ENCODE peak calls at places on chromosomes 7 and 10, in ten cellular contexts. Z is psoas muscle, L is ovary, P is transverse colon, A is A673, W is breast epithelium, D is left ventricle myocardium inferior, C is colonic mucosa, R is fibroblast of lung, G is Peyer's patch. O is an unnamed sample. For H3K4me1, the result is how much of the 10 kb centered on the place peaks cover.

GRCh38 chr10:126458453-126458852 is 70.2 kb upstream of the ADAM12 start:
- DNase-seq in Z (no peak), L (no peak), P (no peak), A (no peak), W (no peak), D (no peak), C (no peak), R (peak), G (no peak), O (no peak)

GRCh38 chr10:23951841-23952240 is 257.1 kb upstream of the KIAA1217 start:
- DNase-seq in Z (no peak), L (no peak), P (no peak), A (peak), W (no peak), D (no peak), C (no peak), R (no peak), G (no peak), O (no peak)

GRCh38 chr7:19030280-19030679 is 87.2 kb downstream of the TWIST1 start:
- DNase-seq in Z (no peak), L (no peak), P (no peak), A (no peak), W (no peak), D (no peak), C (no peak), R (no peak), G (no peak), O (no peak)

GRCh38 chr7:73622909-73623797 is 1.2 kb downstream of the MLXIPL start:
- DNase-seq in Z (peak), L (peak), P (peak), A (no peak), W (no peak), D (peak), C (peak), R (peak), G (peak), O (peak)

GRCh38 chr7:105461518-105461917 is 60.6 kb downstream of the PUS7 start:
- DNase-seq in Z (no peak), L (no peak), P (no peak), A (no peak), W (no peak), D (no peak), C (no peak), R (peak), G (no peak), O (no peak)

GRCh38 chr10:51257511-51258248 is 183.4 kb downstream of the PRKG1 start:
- DNase-seq in Z (no peak), L (no peak), P (no peak), A (no peak), W (no peak), D (no peak), C (no peak), R (no peak), G (no peak), O (no peak)

GRCh38 chr7:26603631-26604030 is 260.8 kb downstream of the SKAP2 start:
- DNase-seq in Z (no peak), L (no peak), P (no peak), A (no peak), W (no peak), D (no peak), C (no peak), R (no peak), G (no peak), O (no peak)

GRCh38 chr7:158530800-158531609 is 56.6 kb downstream of the PTPRN2 start:
- DNase-seq in Z (no peak), L (no peak), P (no peak), A (no peak), W (no peak), D (no peak), C (no peak), R (no peak), G (no peak), O (no peak)

GRCh38 chr7:31791881-31792280 is 104.9 kb downstream of the PPP1R17 start:
- DNase-seq in Z (no peak), L (no peak), P (no peak), A (no peak), W (no peak), D (no peak), C (no peak), R (peak), G (no peak), O (no peak)

GRCh38 chr7:102106625-102107024 is 180.0 kb upstream of the SH2B2 start:
- DNase-seq in Z (no peak), L (no peak), P (no peak), A (no peak), W (no peak), D (no peak), C (peak), R (no peak), G (no peak), O (no peak)

GRCh38 chr10:48491422-48492139 is 113.3 kb downstream of the ARHGAP22 start:
- DNase-seq in Z (no peak), L (no peak), P (no peak), A (no peak), W (no peak), D (no peak), C (peak), R (no peak), G (no peak), O (no peak)

GRCh38 chr7:128914566-128915151 is 4.2 kb upstream of the KCP start:
- DNase-seq in Z (no peak), L (no peak), P (no peak), A (no peak), W (peak), D (no peak), C (no peak), R (no peak), G (peak), O (no peak)

GRCh38 chr10:96982149-96982930 is 150.2 kb downstream of the LCOR start:
- DNase-seq in Z (no peak), L (no peak), P (no peak), A (no peak), W (no peak), D (no peak), C (no peak), R (no peak), G (no peak), O (no peak)

GRCh38 chr7:29350351-29350750 is 155.8 kb downstream of the CHN2 start:
- DNase-seq in Z (no peak), L (no peak), P (no peak), A (no peak), W (no peak), D (no peak), C (no peak), R (no peak), G (no peak), O (no peak)

GRCh38 chr10:59971915-59972314 is 65.6 kb upstream of the CCDC6 start:
- DNase-seq in Z (no peak), L (no peak), P (peak), A (no peak), W (no peak), D (no peak), C (peak), R (peak), G (peak), O (no peak)

GRCh38 chr7:127390817-127391590 is 1.5 kb downstream of the ZNF800 start:
- DNase-seq in Z (no peak), L (no peak), P (no peak), A (no peak), W (no peak), D (no peak), C (no peak), R (no peak), G (no peak), O (no peak)

GRCh38 chr7:111409714-111410422 is 152.4 kb downstream of the IMMP2L start:
- DNase-seq in Z (no peak), L (no peak), P (no peak), A (no peak), W (no peak), D (no peak), C (no peak), R (no peak), G (no peak), O (no peak)

GRCh38 chr10:131888186-131888604 is 12.6 kb upstream of the PPP2R2D start:
- DNase-seq in Z (no peak), L (no peak), P (no peak), A (no peak), W (no peak), D (no peak), C (no peak), R (no peak), G (no peak), O (no peak)

GRCh38 chr7:27176343-27176731 is 2.2 kb upstream of the HOXA10 start:
- DNase-seq in Z (no peak), L (peak), P (peak), A (no peak), W (no peak), D (peak), C (no peak), R (no peak), G (peak), O (no peak)

GRCh38 chr7:116857052-116857451 is 5.3 kb upstream of the CAPZA2 start:
- DNase-seq in Z (no peak), L (no peak), P (no peak), A (no peak), W (no peak), D (no peak), C (no peak), R (no peak), G (no peak), O (no peak)

GRCh38 chr10:119333146-119333792 is 125.9 kb downstream of the GRK5 start:
- DNase-seq in Z (no peak), L (no peak), P (no peak), A (peak), W (no peak), D (no peak), C (no peak), R (peak), G (no peak), O (no peak)

GRCh38 chr10:11553773-11554381 is 57.6 kb downstream of the USP6NL start:
- DNase-seq in Z (no peak), L (no peak), P (no peak), A (no peak), W (no peak), D (no peak), C (no peak), R (no peak), G (no peak), O (no peak)

GRCh38 chr10:11548065-11548762 is 63.2 kb downstream of the USP6NL start:
- DNase-seq in Z (no peak), L (no peak), P (no peak), A (no peak), W (no peak), D (no peak), C (no peak), R (no peak), G (no peak), O (no peak)

GRCh38 chr10:11548763-11549089 is 62.7 kb downstream of the USP6NL start:
- DNase-seq in Z (no peak), L (no peak), P (no peak), A (no peak), W (no peak), D (no peak), C (no peak), R (no peak), G (no peak), O (no peak)

GRCh38 chr10:11551915-11552602 is 59.4 kb downstream of the USP6NL start:
- DNase-seq in Z (no peak), L (no peak), P (no peak), A (peak), W (no peak), D (no peak), C (no peak), R (peak), G (no peak), O (no peak)

DNA sequence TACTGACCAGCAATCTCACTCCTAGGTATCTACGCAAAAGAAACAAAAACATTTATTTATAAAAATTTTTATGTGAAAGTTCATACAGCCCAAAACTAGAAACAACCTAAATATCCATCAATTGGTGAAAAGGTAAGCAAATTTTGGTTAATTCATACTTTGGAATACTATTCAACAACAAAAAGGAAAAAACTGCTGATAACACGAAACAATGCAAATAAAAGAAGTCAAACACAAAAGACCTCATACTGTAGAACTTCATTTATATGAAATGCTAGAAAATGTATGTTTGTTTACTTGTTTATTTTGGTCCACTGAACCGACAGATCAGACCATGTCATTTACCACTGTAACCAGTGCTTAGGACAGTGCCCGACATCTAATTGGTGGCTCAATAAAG is 60.3 kb downstream of the USP6NL start:
- DNase-seq in Z (no peak), L (no peak), P (no peak), A (no peak), W (no peak), D (no peak), C (no peak), R (no peak), G (no peak), O (no peak)
- H3K4me1 ChIP-seq in Z (under half), L (under half), P (under half), A (half or more), W (under half), D (under half), C (under half), R (under half), G (under half), O (under half)

GRCh38 chr10:117334921-117335320 is 40.3 kb downstream of the PDZD8 start:
- DNase-seq in Z (no peak), L (no peak), P (no peak), A (no peak), W (no peak), D (no peak), C (no peak), R (peak), G (no peak), O (no peak)

GRCh38 chr10:117341061-117341460 is 34.2 kb downstream of the PDZD8 start:
- DNase-seq in Z (no peak), L (no peak), P (no peak), A (no peak), W (no peak), D (no peak), C (no peak), R (no peak), G (no peak), O (no peak)

GRCh38 chr10:117342638-117343037 is 32.6 kb downstream of the PDZD8 start:
- DNase-seq in Z (no peak), L (no peak), P (no peak), A (peak), W (no peak), D (no peak), C (no peak), R (peak), G (no peak), O (no peak)

GRCh38 chr10:117339979-117340378 is 35.3 kb downstream of the PDZD8 start:
- DNase-seq in Z (no peak), L (no peak), P (no peak), A (no peak), W (no peak), D (no peak), C (no peak), R (no peak), G (no peak), O (no peak)

DNA sequence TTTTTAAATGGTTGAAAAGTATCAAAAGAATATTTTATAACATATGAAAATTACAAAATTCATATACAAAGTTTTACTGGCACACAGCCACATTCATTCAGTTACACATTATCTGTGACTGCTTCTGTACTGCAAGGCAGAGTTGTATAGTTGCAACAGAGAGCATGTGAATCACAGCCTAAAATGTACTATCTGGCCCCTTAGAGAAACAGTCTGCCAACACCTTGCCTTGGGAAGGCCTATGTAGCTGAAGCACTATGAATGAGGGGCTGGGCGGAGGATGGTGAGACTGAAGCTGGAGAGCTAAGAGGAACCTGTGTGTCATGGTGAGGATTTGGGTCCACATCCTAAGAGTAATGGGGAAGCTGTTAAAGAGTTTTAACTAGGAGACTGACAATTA is 35.7 kb downstream of the PDZD8 start:
- DNase-seq in Z (no peak), L (no peak), P (no peak), A (no peak), W (no peak), D (no peak), C (no peak), R (peak), G (no peak), O (no peak)
- H3K27ac ChIP-seq in Z (no peak), L (no peak), P (no peak), A (no peak), W (no peak), D (no peak), C (no peak), R (no peak), G (no peak), O (no peak)

GRCh38 chr10:89245802-89246201 is 5.8 kb downstream of the LIPA start:
- DNase-seq in Z (no peak), L (no peak), P (no peak), A (no peak), W (no peak), D (no peak), C (no peak), R (no peak), G (no peak), O (no peak)
- TF ChIP-seq CTCF in Z (no peak), L (no peak), P (no peak), A (no peak), W (no peak), D (no peak), C (no peak), R (no peak), G (peak), O (no peak)

DNA sequence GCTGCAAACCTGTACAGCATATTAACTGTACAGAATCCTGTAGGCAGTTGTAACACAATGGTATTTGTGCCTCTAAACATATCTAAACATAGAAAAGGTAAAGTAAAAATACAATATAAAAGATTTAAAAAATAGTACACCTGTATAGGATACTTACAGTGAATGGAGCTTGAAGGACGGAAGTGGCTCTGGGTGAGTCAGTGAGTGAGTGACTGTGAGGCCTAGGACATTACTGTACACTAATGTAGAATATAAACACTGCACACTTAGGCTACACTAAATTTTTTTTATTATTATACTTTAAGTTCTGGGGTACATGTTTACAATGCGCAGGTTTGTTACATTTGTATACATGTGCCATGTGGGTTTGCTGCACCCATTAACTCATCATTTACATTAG is 97.3 kb upstream of the STK17A start:
- DNase-seq in Z (no peak), L (no peak), P (no peak), A (no peak), W (no peak), D (no peak), C (no peak), R (no peak), G (no peak), O (no peak)
- H3K4me1 ChIP-seq in Z (under half), L (under half), P (under half), A (under half), W (under half), D (under half), C (under half), R (under half), G (under half), O (under half)

DNA sequence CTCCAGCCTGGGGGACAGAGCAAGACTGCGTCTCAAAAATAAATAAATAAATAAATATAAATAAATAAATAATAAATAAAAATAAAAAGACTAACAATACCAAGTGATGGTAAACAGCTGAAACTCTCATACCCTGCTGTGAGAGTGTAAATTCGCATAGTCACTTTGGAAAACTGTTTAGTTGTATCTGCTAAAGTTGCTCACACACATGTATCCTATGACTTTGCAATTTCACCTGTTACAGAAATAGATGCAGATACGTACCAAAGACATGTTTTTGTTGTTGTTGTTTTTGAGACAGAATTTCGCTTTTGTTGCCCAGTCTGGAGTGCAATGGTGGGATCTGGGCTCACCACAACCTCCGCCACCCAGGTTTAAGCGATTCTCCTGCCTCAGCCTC is 135.7 kb downstream of the IDE start:
- DNase-seq in Z (no peak), L (no peak), P (no peak), A (no peak), W (no peak), D (no peak), C (no peak), R (no peak), G (no peak), O (no peak)
- H3K27ac ChIP-seq in Z (no peak), L (no peak), P (no peak), A (no peak), W (no peak), D (no peak), C (no peak), R (no peak), G (no peak), O (no peak)

GRCh38 chr7:47170516-47170915 is 411.4 kb downstream of the TNS3 start:
- DNase-seq in Z (no peak), L (no peak), P (no peak), A (no peak), W (no peak), D (no peak), C (no peak), R (peak), G (no peak), O (no peak)
- TF ChIP-seq CTCF in Z (no peak), L (no peak), P (no peak), A (peak), W (no peak), D (peak), C (no peak), R (peak), G (no peak), O (peak)

DNA sequence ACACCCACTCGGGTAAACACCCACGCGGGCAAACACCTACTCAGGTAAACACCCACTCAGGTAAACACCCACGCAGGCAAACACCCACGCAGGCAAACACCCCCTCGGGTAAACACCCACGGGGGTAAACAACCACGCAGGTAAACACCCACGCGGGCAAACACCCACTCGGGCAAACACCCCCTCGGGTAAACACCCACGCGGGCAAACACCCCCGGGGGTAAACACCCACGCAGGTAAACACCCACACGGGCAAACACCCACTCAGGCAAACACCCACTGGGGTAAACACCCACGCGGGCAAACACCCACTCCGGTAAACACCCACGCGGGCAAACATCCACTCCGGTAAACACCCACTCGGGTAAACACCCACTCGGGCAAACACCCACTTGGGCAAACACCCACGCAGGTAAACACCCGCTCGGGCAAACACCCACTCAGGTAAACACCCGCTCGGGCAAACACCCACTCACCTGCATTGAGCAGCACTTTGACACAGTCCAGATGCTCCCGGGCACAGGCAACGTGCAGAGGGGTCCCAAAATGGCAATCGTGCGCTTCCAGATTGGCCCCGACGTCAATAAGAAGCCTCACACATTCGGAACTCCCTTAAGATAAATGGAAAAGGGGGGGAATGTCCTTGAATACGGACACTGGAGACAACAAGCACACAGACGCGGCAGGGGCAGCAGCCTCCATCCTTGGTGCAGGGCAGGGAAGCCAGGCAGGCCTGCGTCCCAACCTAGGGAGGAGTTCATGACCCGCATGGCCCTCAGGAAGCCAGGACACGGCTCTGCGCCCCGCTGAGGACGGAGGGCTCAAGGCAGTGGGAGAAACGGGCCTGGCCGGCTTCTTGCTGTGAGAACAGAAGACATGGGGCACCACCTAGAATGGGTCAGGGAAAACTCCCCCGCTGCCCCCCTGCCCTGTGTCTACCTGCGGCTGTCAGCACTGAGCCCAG is 17.6 kb downstream of the ASB13 start:
- DNase-seq in Z (no peak), L (no peak), P (no peak), A (peak), W (no peak), D (no peak), C (no peak), R (no peak), G (no peak), O (no peak)
- H3K4me1 ChIP-seq in Z (under half), L (under half), P (under half), A (under half), W (under half), D (under half), C (under half), R (under half), G (under half), O (under half)

GRCh38 chr10:3969876-3970666 is 185.1 kb upstream of the KLF6 start:
- DNase-seq in Z (no peak), L (no peak), P (peak), A (no peak), W (no peak), D (no peak), C (peak), R (no peak), G (no peak), O (no peak)
- H3K27ac ChIP-seq in Z (no peak), L (no peak), P (peak), A (no peak), W (peak), D (no peak), C (peak), R (no peak), G (no peak), O (no peak)

O was measured in right lobe of liver.